ENCODE peak calls at places on chromosomes 7 and 10, in nine cellular contexts. One of them, this sample, is unnamed.

GRCh38 chr7:31850066-31850465 is 163.1 kb downstream of the PPP1R17 start:
- DNase-seq in IMR-90: peak; percentile 63
- DNase-seq in NB4: no peak
- DNase-seq in epithelial cell of esophagus: no peak
- DNase-seq in neural crest cell: no peak
- DNase-seq in ELR: peak; percentile 36
- DNase-seq in cardiac muscle cell: no peak
- DNase-seq in fibroblast of lung: peak; percentile 18
- DNase-seq in progenitor cell of endocrine pancreas: no peak
- DNase-seq in this sample: no peak

GRCh38 chr7:18821554-18821953 is 295.9 kb downstream of the TWIST1 start:
- DNase-seq in progenitor cell of endocrine pancreas: no peak
- DNase-seq in ELR: no peak
- DNase-seq in fibroblast of lung: no peak
- DNase-seq in IMR-90: no peak
- DNase-seq in cardiac muscle cell: no peak
- DNase-seq in neural crest cell: no peak
- DNase-seq in NB4: no peak
- DNase-seq in epithelial cell of esophagus: no peak
- DNase-seq in this sample: no peak

GRCh38 chr10:23412223-23412622 is 26.7 kb upstream of the OTUD1 start:
- DNase-seq in IMR-90: peak; percentile 48
- DNase-seq in progenitor cell of endocrine pancreas: no peak
- DNase-seq in ELR: peak; percentile 50
- DNase-seq in fibroblast of lung: peak; percentile 25
- DNase-seq in cardiac muscle cell: peak; percentile 69
- DNase-seq in NB4: peak; percentile 26
- DNase-seq in neural crest cell: no peak
- DNase-seq in epithelial cell of esophagus: peak; percentile 62
- DNase-seq in this sample: no peak

GRCh38 chr10:11810313-11810766 is 12.8 kb upstream of the PROSER2 start:
- DNase-seq in cardiac muscle cell: peak; percentile 48
- DNase-seq in IMR-90: peak; percentile 52
- DNase-seq in fibroblast of lung: peak; percentile 62
- DNase-seq in neural crest cell: no peak
- DNase-seq in NB4: no peak
- DNase-seq in ELR: peak; percentile 54
- DNase-seq in epithelial cell of esophagus: peak; percentile 87
- DNase-seq in progenitor cell of endocrine pancreas: no peak
- DNase-seq in this sample: no peak

GRCh38 chr10:3747248-3747960 is 37.6 kb downstream of the KLF6 start:
- DNase-seq in NB4: no peak
- DNase-seq in IMR-90: no peak
- DNase-seq in ELR: no peak
- DNase-seq in cardiac muscle cell: peak; percentile 27
- DNase-seq in fibroblast of lung: no peak
- DNase-seq in progenitor cell of endocrine pancreas: no peak
- DNase-seq in neural crest cell: no peak
- DNase-seq in epithelial cell of esophagus: no peak
- DNase-seq in this sample: no peak

GRCh38 chr10:78738861-78739260 is 329.9 kb upstream of the ZMIZ1 start:
- DNase-seq in progenitor cell of endocrine pancreas: no peak
- DNase-seq in ELR: no peak
- DNase-seq in IMR-90: no peak
- DNase-seq in neural crest cell: no peak
- DNase-seq in NB4: no peak
- DNase-seq in fibroblast of lung: no peak
- DNase-seq in epithelial cell of esophagus: no peak
- DNase-seq in cardiac muscle cell: no peak
- DNase-seq in this sample: no peak

GRCh38 chr10:69119896-69120295 is 4.1 kb upstream of the VPS26A start:
- DNase-seq in fibroblast of lung: no peak
- DNase-seq in IMR-90: no peak
- DNase-seq in NB4: no peak
- DNase-seq in cardiac muscle cell: no peak
- DNase-seq in progenitor cell of endocrine pancreas: no peak
- DNase-seq in neural crest cell: no peak
- DNase-seq in epithelial cell of esophagus: peak; percentile 56
- DNase-seq in ELR: peak; percentile 45
- DNase-seq in this sample: no peak

GRCh38 chr10:9229702-9230101 is 1175.2 kb downstream of the GATA3 start:
- DNase-seq in epithelial cell of esophagus: no peak
- DNase-seq in progenitor cell of endocrine pancreas: no peak
- DNase-seq in neural crest cell: no peak
- DNase-seq in cardiac muscle cell: no peak
- DNase-seq in fibroblast of lung: no peak
- DNase-seq in IMR-90: no peak
- DNase-seq in NB4: no peak
- DNase-seq in ELR: no peak
- DNase-seq in this sample: no peak

GRCh38 chr10:72145657-72146450 is 57.5 kb upstream of the SPOCK2 start:
- DNase-seq in cardiac muscle cell: no peak
- DNase-seq in neural crest cell: no peak
- DNase-seq in progenitor cell of endocrine pancreas: no peak
- DNase-seq in NB4: no peak
- DNase-seq in ELR: no peak
- DNase-seq in epithelial cell of esophagus: no peak
- DNase-seq in fibroblast of lung: no peak
- DNase-seq in IMR-90: no peak
- DNase-seq in this sample: no peak

GRCh38 chr10:84845628-84846261 is 517.4 kb downstream of the CCSER2 start:
- DNase-seq in progenitor cell of endocrine pancreas: no peak
- DNase-seq in IMR-90: no peak
- DNase-seq in NB4: peak; percentile 51
- DNase-seq in neural crest cell: no peak
- DNase-seq in ELR: no peak
- DNase-seq in epithelial cell of esophagus: peak; percentile 17
- DNase-seq in fibroblast of lung: no peak
- DNase-seq in cardiac muscle cell: no peak
- DNase-seq in this sample: peak; percentile 15

GRCh38 chr10:97805960-97806359 is 34.2 kb upstream of the SFRP5 start:
- DNase-seq in fibroblast of lung: no peak
- DNase-seq in epithelial cell of esophagus: no peak
- DNase-seq in neural crest cell: no peak
- DNase-seq in IMR-90: no peak
- DNase-seq in ELR: no peak
- DNase-seq in cardiac muscle cell: no peak
- DNase-seq in NB4: no peak
- DNase-seq in progenitor cell of endocrine pancreas: no peak
- DNase-seq in this sample: no peak

GRCh38 chr7:100271716-100272537 is 35.6 kb upstream of the SPDYE3 start:
- DNase-seq in fibroblast of lung: peak; percentile 95
- DNase-seq in cardiac muscle cell: peak; percentile 97
- DNase-seq in epithelial cell of esophagus: peak; percentile 96
- DNase-seq in neural crest cell: peak; percentile 99
- DNase-seq in NB4: peak; percentile 98
- DNase-seq in progenitor cell of endocrine pancreas: peak; percentile 99
- DNase-seq in ELR: peak; percentile 88
- DNase-seq in IMR-90: peak; percentile 93
- DNase-seq in this sample: peak; percentile 97

This sample was measured in OCI-LY7.